ENCODE peak calls at places on chromosome 7, in ten cellular contexts. Y, T, Q, F, H, C, D, K, U and X are unnamed samples. For H3K9me3 and H3K4me1, the result is how much of the 10 kb centered on the place peaks cover.

GRCh38 chr7:19920200-19920599 is 146.8 kb upstream of the TMEM196 start:
- DNase-seq in Y (no peak), T (no peak), Q (no peak), F (no peak), H (no peak), C (no peak), D (no peak), K (no peak), U (no peak), X (no peak)

GRCh38 chr7:94250124-94250523 is 144.6 kb upstream of the COL1A2 start:
- DNase-seq in Y (no peak), T (no peak), Q (no peak), F (no peak), H (no peak), C (no peak), D (no peak), K (no peak), U (no peak), X (no peak)

GRCh38 chr7:117119192-117119924 is 166.1 kb downstream of the ST7 start:
- DNase-seq in Y (peak), T (peak), Q (peak), F (peak), H (no peak), C (peak), D (peak), K (peak), U (peak), X (peak)

GRCh38 chr7:157428554-157428945 is 91.7 kb downstream of the DNAJB6 start:
- DNase-seq in Y (no peak), T (no peak), Q (no peak), F (no peak), H (peak), C (no peak), D (no peak), K (no peak), U (no peak), X (peak)

GRCh38 chr7:108283252-108283651 is 153.1 kb upstream of the LAMB4 start:
- DNase-seq in Y (no peak), T (no peak), Q (no peak), F (no peak), H (no peak), C (no peak), D (no peak), K (no peak), U (no peak), X (no peak)

GRCh38 chr7:126529833-126530232 is 722.9 kb downstream of the GRM8 start:
- DNase-seq in Y (no peak), T (no peak), Q (no peak), F (no peak), H (no peak), C (no peak), D (peak), K (no peak), U (no peak), X (no peak)

GRCh38 chr7:20280475-20281351 is 50.0 kb upstream of the ITGB8 start:
- DNase-seq in Y (no peak), T (no peak), Q (no peak), F (no peak), H (no peak), C (no peak), D (no peak), K (no peak), U (no peak), X (no peak)

GRCh38 chr7:50355817-50356178 is 51.3 kb downstream of the IKZF1 start:
- DNase-seq in Y (no peak), T (no peak), Q (no peak), F (no peak), H (no peak), C (no peak), D (no peak), K (no peak), U (no peak), X (no peak)

GRCh38 chr7:87316097-87316700 is 29.3 kb upstream of the CROT start:
- DNase-seq in Y (no peak), T (no peak), Q (no peak), F (no peak), H (no peak), C (no peak), D (no peak), K (peak), U (no peak), X (no peak)

GRCh38 chr7:55069271-55069792 is 50.5 kb downstream of the EGFR start:
- DNase-seq in Y (no peak), T (no peak), Q (no peak), F (no peak), H (no peak), C (no peak), D (no peak), K (no peak), U (no peak), X (no peak)

GRCh38 chr7:132840197-132840596 is 241.7 kb downstream of the CHCHD3 start:
- DNase-seq in Y (no peak), T (no peak), Q (no peak), F (no peak), H (no peak), C (no peak), D (no peak), K (no peak), U (no peak), X (no peak)

GRCh38 chr7:71801996-71802395 is 610.1 kb downstream of the CALN1 start:
- DNase-seq in Y (no peak), T (no peak), Q (no peak), F (no peak), H (no peak), C (no peak), D (no peak), K (no peak), U (no peak), X (no peak)
- H3K9me3 ChIP-seq in Y (under half), T (under half), Q (under half), F (under half), H (under half), C (under half), D (under half), K (under half), U (under half), X (under half)

DNA sequence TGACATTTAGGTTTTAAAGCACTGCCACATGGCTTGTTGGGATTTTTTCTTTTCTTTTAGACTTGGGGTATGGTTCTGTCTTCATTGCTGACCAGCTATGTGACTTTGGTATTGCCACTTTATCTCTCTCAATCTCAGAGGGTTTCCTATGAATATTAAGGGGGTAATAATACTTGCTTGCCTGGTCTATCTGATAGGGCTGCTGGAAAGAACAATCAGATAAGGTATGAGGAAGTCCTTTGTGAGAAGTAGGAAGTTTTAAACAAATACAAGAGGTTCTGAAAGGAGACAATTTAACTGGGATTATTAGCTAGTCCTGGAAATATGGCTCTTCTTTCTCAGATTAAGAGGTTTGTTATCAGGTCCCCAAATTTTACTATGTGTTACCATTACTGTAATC is 80.8 kb downstream of the ZNF92 start:
- DNase-seq in Y (no peak), T (no peak), Q (no peak), F (no peak), H (no peak), C (no peak), D (no peak), K (no peak), U (no peak), X (no peak)
- H3K27ac ChIP-seq in Y (no peak), T (no peak), Q (no peak), F (no peak), H (no peak), C (no peak), D (no peak), K (no peak), U (peak), X (no peak)

DNA sequence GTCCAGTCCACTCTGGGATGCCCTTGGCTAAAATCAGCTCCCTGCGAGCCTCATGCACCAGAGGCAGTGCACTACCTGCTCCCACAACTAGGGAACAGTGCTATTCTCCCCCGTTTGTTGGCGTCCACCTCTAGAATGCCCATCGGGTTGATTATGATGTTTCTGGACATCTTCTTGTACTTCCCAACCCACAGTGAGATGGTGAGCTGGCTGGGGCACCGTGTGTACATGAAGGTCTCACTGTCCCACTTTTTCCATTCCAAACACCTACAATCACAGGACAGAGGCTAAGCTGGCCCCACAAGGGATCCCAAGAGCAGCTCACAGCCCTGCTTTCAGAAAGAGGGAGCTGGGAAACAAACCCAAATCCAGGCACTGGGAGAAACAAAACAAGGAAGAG is 126.2 kb upstream of the ZNF92 start:
- DNase-seq in Y (no peak), T (no peak), Q (no peak), F (no peak), H (no peak), C (no peak), D (no peak), K (no peak), U (no peak), X (no peak)
- H3K4me1 ChIP-seq in Y (under half), T (under half), Q (under half), F (under half), H (under half), C (under half), D (under half), K (under half), U (under half), X (under half)

GRCh38 chr7:14835399-14835798 is 67.2 kb downstream of the DGKB start:
- DNase-seq in Y (no peak), T (peak), Q (no peak), F (no peak), H (no peak), C (no peak), D (no peak), K (no peak), U (no peak), X (no peak)
- H3K9me3 ChIP-seq in Y (under half), T (under half), Q (under half), F (under half), H (under half), C (under half), D (under half), K (under half), U (under half), X (under half)

DNA sequence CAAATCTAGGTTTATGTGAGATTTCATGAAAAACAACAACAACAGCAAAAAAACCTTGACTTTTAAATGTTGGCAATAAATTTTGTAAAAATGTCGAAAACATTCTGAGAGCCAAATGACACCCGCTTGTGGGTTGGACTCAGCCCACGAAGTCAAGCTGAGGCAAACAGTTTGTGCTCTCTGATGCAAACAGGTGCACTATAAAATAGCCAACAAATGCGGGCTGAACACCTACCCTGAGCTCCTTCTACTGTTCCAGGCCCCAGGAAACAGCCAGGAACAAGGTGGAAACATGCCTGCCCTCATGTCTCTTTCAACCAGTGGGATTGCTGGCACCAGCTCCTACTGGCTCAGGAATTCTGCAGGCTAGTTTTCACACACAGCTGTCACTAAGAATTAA is 105.0 kb upstream of the ZNF716 start:
- DNase-seq in Y (no peak), T (no peak), Q (no peak), F (no peak), H (no peak), C (no peak), D (no peak), K (no peak), U (no peak), X (no peak)
- H3K27ac ChIP-seq in Y (no peak), T (peak), Q (peak), F (no peak), H (no peak), C (no peak), D (no peak), K (no peak), U (peak), X (no peak)

GRCh38 chr7:143383642-143383957 is 2.5 kb downstream of the ZYX start:
- DNase-seq in Y (no peak), T (no peak), Q (no peak), F (no peak), H (peak), C (no peak), D (no peak), K (no peak), U (no peak), X (peak)

GRCh38 chr7:143384148-143384547 is 3.0 kb downstream of the ZYX start:
- DNase-seq in Y (peak), T (no peak), Q (no peak), F (no peak), H (peak), C (no peak), D (no peak), K (no peak), U (no peak), X (peak)

GRCh38 chr7:143385891-143386781 is 5.0 kb downstream of the ZYX start:
- DNase-seq in Y (peak), T (no peak), Q (no peak), F (peak), H (peak), C (no peak), D (no peak), K (no peak), U (no peak), X (peak)

GRCh38 chr7:143382791-143383641 is 1.9 kb downstream of the ZYX start:
- DNase-seq in Y (peak), T (no peak), Q (no peak), F (no peak), H (peak), C (no peak), D (no peak), K (no peak), U (no peak), X (no peak)

DNA sequence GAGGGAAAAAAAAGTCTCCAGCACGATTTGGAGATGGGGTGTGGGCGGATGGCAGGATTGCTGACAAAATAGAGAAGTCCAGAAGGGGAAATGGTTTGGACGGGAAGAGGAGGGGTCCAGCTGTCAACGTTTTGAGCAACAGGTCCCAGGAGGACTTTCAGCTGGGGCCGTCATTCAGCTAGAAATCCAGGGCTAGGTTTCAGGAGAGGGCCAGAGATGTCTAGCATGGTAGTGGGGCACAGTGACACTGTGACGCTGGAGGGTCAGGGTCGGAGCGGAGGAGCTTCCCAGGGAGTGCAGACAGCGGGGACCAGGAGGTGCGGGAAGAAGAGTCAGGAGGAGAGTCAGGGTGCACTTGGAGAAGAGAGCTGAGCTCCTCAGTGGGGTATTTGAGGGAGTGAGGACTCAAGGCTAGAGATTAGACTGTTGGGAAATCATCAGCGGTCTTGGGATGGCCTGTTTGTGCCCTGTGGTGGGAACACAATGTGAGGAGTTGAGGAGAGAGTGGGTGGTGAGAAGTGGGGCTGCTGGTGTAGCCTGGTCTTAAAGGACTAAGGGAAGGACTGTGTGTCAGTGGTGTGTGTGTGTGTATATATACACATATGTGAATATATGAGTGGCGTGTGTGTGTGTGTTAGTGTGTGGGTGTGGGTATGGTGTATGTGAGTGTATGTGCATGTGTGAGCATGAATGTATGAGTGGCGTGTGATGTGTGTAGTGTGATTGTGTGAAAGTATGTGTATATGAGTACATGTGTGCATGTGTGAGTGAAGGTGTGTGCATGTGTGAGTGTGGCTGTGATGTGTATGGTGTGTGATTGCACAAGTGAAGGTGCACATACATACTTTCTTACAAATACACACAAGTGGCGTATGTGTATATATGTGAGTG is 3.8 kb downstream of the ZYX start:
- DNase-seq in Y (peak), T (no peak), Q (no peak), F (no peak), H (peak), C (no peak), D (no peak), K (no peak), U (no peak), X (peak)
- H3K4me1 ChIP-seq in Y (under half), T (half or more), Q (under half), F (half or more), H (under half), C (under half), D (under half), K (under half), U (half or more), X (under half)